ENCODE peak calls at places on chromosomes 3 and 15, in seven cellular contexts. M, F, J, V, D, Z and E are unnamed samples.

GRCh38 chr3:139654637-139655365 is 23.0 kb downstream of the NMNAT3 start:
- DNase-seq in D (no peak), Z (no peak), M (no peak), J (no peak), F (peak), V (no peak), E (no peak)

GRCh38 chr15:66387176-66388056 is 704 bp downstream of the MAP2K1 start:
- DNase-seq in D (peak), M (peak), Z (peak), J (peak), V (peak), F (peak), E (no peak)

GRCh38 chr3:175746308-175746707 is 887.2 kb downstream of the NAALADL2 start:
- DNase-seq in V (no peak), J (no peak), D (no peak), M (no peak), F (no peak), Z (no peak), E (no peak)

GRCh38 chr3:177524742-177525141 is 327.5 kb upstream of the TBL1XR1 start:
- DNase-seq in Z (no peak), F (no peak), D (no peak), V (no peak), J (no peak), M (no peak), E (no peak)

GRCh38 chr3:108342829-108343478 is 46.6 kb downstream of the HHLA2 start:
- DNase-seq in M (no peak), J (no peak), Z (no peak), V (no peak), F (no peak), D (no peak), E (no peak)

GRCh38 chr3:117681619-117682018 is 972.0 kb downstream of the TUSC7 start:
- DNase-seq in V (no peak), M (no peak), Z (no peak), D (no peak), F (no peak), J (no peak), E (peak)

GRCh38 chr3:119885746-119886530 is 104.0 kb downstream of the NR1I2 start:
- DNase-seq in V (no peak), F (no peak), M (no peak), Z (no peak), D (no peak), J (no peak), E (no peak)

GRCh38 chr3:61733000-61733399 is 171.6 kb downstream of the PTPRG start:
- DNase-seq in M (no peak), V (no peak), D (no peak), F (no peak), J (no peak), Z (no peak), E (no peak)

GRCh38 chr3:17258823-17259436 is 374.2 kb downstream of the PLCL2 start:
- DNase-seq in F (peak), V (peak), J (no peak), M (peak), D (no peak), Z (no peak), E (peak)

GRCh38 chr3:111732248-111732879 is 126.7 kb upstream of the PHLDB2 start:
- DNase-seq in Z (no peak), V (no peak), J (no peak), D (no peak), M (no peak), F (no peak), E (no peak)

GRCh38 chr3:119194237-119195150 is 21.1 kb downstream of the UPK1B start:
- DNase-seq in J (no peak), Z (no peak), D (no peak), V (no peak), F (no peak), M (no peak), E (no peak)

GRCh38 chr15:41183580-41183979 is 47.0 kb downstream of the EXD1 start:
- DNase-seq in D (no peak), M (no peak), F (no peak), V (no peak), Z (no peak), J (no peak), E (no peak)

GRCh38 chr3:35078780-35079179 is 560.5 kb upstream of the ARPP21 start:
- DNase-seq in D (no peak), J (no peak), V (no peak), M (no peak), Z (no peak), F (no peak), E (no peak)

GRCh38 chr3:132417695-132418520 is 606 bp downstream of the DNAJC13 start:
- DNase-seq in D (no peak), V (peak), F (peak), M (peak), Z (peak), J (no peak), E (peak)

GRCh38 chr15:31478781-31479221 is 152.2 kb downstream of the KLF13 start:
- DNase-seq in D (no peak), F (no peak), M (no peak), J (no peak), V (no peak), Z (no peak), E (no peak)

GRCh38 chr3:113954091-113954685 is 6.4 kb downstream of the ZDHHC23 start:
- DNase-seq in F (no peak), Z (no peak), D (no peak), V (no peak), M (no peak), J (no peak), E (no peak)

GRCh38 chr3:59425942-59426341 is 376.1 kb upstream of the CFAP20DC start:
- DNase-seq in V (peak), M (peak), F (no peak), J (no peak), D (peak), Z (no peak), E (no peak)

GRCh38 chr3:52366527-52366926 is 50.4 kb downstream of the DNAH1 start:
- DNase-seq in D (no peak), F (no peak), J (no peak), V (no peak), Z (no peak), M (no peak), E (no peak)

GRCh38 chr15:69042531-69042930 is 28.0 kb downstream of the NOX5 start:
- DNase-seq in J (no peak), Z (no peak), F (no peak), M (no peak), V (no peak), D (no peak), E (no peak)

GRCh38 chr3:13307041-13307440 is 113.1 kb downstream of the NUP210 start:
- DNase-seq in D (no peak), Z (no peak), V (no peak), F (no peak), J (no peak), M (no peak), E (no peak)

GRCh38 chr3:48397767-48398681 is 26.0 kb downstream of the FBXW12 start:
- DNase-seq in F (no peak), Z (peak), M (no peak), D (no peak), V (no peak), J (no peak), E (no peak)

GRCh38 chr3:73475717-73476116 is 149.0 kb downstream of the PDZRN3 start:
- DNase-seq in D (no peak), J (no peak), F (no peak), M (no peak), V (no peak), Z (no peak), E (no peak)

GRCh38 chr3:46114324-46114988 is 87.2 kb upstream of the XCR1 start:
- DNase-seq in D (no peak), V (no peak), Z (no peak), M (no peak), F (peak), J (no peak), E (no peak)

GRCh38 chr15:45885801-45886200 is 251.0 kb downstream of the SQOR start:
- DNase-seq in F (no peak), J (no peak), Z (no peak), V (no peak), M (no peak), D (no peak), E (no peak)

GRCh38 chr15:86872782-86873181 is 793.1 kb downstream of the AGBL1 start:
- DNase-seq in J (no peak), F (no peak), V (no peak), M (no peak), Z (no peak), D (no peak), E (no peak)